ENCODE peak calls at places on chromosomes 13 and 19, in nine cellular contexts. S, Z, O, Q, U, P, K, I and Y are unnamed samples.
A peak's percentile ranks its signal among the peaks of the same experiment; 100 is the strongest.

GRCh38 chr13:107644136-107644535 is 571.2 kb downstream of the LIG4 start:
- DNase-seq in U (no peak), I (no peak), P (no peak), S (no peak), Q (no peak), O (no peak), Z (no peak), K (no peak), Y (no peak)

GRCh38 chr13:83248751-83249150 is 633.5 kb downstream of the SLITRK1 start:
- DNase-seq in Q (no peak), Z (no peak), U (no peak), K (no peak), I (no peak), S (no peak), O (no peak), P (no peak), Y (no peak)

GRCh38 chr13:70310720-70311119 is 202.5 kb upstream of the KLHL1 start:
- DNase-seq in I (no peak), O (no peak), Z (no peak), U (no peak), K (no peak), S (peak; percentile 26), Q (no peak), P (no peak), Y (peak; percentile 59)

GRCh38 chr13:63910406-63910957 is 2494.8 kb upstream of the PCDH20 start:
- DNase-seq in Q (no peak), Z (no peak), K (no peak), P (no peak), U (no peak), O (no peak), I (no peak), S (no peak), Y (no peak)

GRCh38 chr19:49020931-49021895 is 2.9 kb downstream of the CGB3 start:
- DNase-seq in I (no peak), Q (peak; percentile 27), Z (no peak), O (no peak), U (no peak), P (no peak), K (no peak), S (no peak), Y (no peak)

GRCh38 chr13:112968910-112969691 is at the start of gene MCF2L:
- DNase-seq in Q (no peak), P (peak; percentile 62), O (peak; percentile 64), Z (peak; percentile 67), U (peak; percentile 52), I (peak; percentile 78), S (peak; percentile 48), K (peak; percentile 64), Y (no peak)

GRCh38 chr19:4268816-4269430 is 10.1 kb upstream of the SHD start:
- DNase-seq in U (no peak), Q (no peak), P (no peak), K (no peak), S (no peak), O (no peak), Z (no peak), I (no peak), Y (no peak)

GRCh38 chr19:4379383-4380253 is 20.7 kb downstream of the SH3GL1 start:
- DNase-seq in Z (no peak), Q (no peak), K (peak; percentile 57), U (no peak), I (peak; percentile 18), O (peak; percentile 76), S (peak; percentile 84), P (no peak), Y (peak; percentile 67)

GRCh38 chr19:56718231-56718630 is 46.7 kb upstream of the ZNF835 start:
- DNase-seq in P (no peak), I (no peak), Z (no peak), Q (no peak), O (no peak), K (no peak), U (no peak), S (no peak), Y (no peak)

GRCh38 chr13:21638319-21639282 is 32.3 kb upstream of the FGF9 start:
- DNase-seq in O (no peak), P (no peak), S (peak; percentile 49), Q (peak; percentile 40), K (peak; percentile 31), Z (no peak), I (peak; percentile 42), U (no peak), Y (no peak)